ENCODE peak calls at places on chromosomes 6 and 20, in four cellular contexts. B is H1, V is K562, C is GM12878. U is an unnamed sample.

GRCh38 chr6:24644377-24644776 is 1.6 kb downstream of the KIAA0319 start:
- DNase-seq in V (no peak), C (no peak), B (no peak), U (no peak)

GRCh38 chr20:52306477-52306876 is 114.9 kb upstream of the ZFP64 start:
- DNase-seq in C (no peak), V (no peak), B (no peak), U (no peak)

GRCh38 chr6:152096863-152097496 is 289.5 kb downstream of the ESR1 start:
- DNase-seq in C (no peak), B (no peak), V (no peak), U (no peak)

GRCh38 chr6:72642435-72642834 is 20.6 kb downstream of the KCNQ5 start:
- DNase-seq in C (no peak), V (no peak), B (no peak), U (no peak)

GRCh38 chr20:21360686-21361085 is 36.6 kb downstream of the NKX2-4 start:
- DNase-seq in B (no peak), C (no peak), V (no peak), U (no peak)

GRCh38 chr6:139135578-139136545 is 982 bp downstream of the HECA start:
- DNase-seq in B (peak), V (peak), C (no peak), U (no peak)

GRCh38 chr6:43987838-43988439 is 139.3 kb downstream of the MRPL14 start:
- DNase-seq in B (no peak), V (no peak), C (no peak), U (no peak)

GRCh38 chr20:11246251-11246775 is 572.5 kb upstream of the JAG1 start:
- DNase-seq in B (no peak), V (no peak), C (no peak), U (no peak)

GRCh38 chr6:37731888-37732287 is 34.2 kb upstream of the MDGA1 start:
- DNase-seq in B (no peak), C (peak), V (peak), U (no peak)

GRCh38 chr6:144063246-144063743 is 32.1 kb downstream of the SF3B5 start:
- DNase-seq in B (no peak), C (no peak), V (peak), U (no peak)

GRCh38 chr6:138724015-138724414 is 49.6 kb upstream of the CCDC28A start:
- DNase-seq in C (no peak), B (no peak), V (no peak), U (peak)

GRCh38 chr6:63802606-63803206 is 167.1 kb downstream of the PHF3 start:
- DNase-seq in V (peak), B (no peak), C (no peak), U (peak)

GRCh38 chr6:39818695-39819094 is 26.5 kb downstream of the DAAM2 start:
- DNase-seq in B (no peak), C (no peak), V (no peak), U (no peak)

GRCh38 chr6:64988148-64988547 is 718.9 kb downstream of the EYS start:
- DNase-seq in B (no peak), C (no peak), V (no peak), U (no peak)

GRCh38 chr6:136979206-136979605 is 57.1 kb downstream of the SLC35D3 start:
- DNase-seq in C (no peak), B (no peak), V (no peak), U (no peak)

GRCh38 chr20:15310361-15310760 is 972.9 kb upstream of the FLRT3 start:
- DNase-seq in C (no peak), V (no peak), B (no peak), U (no peak)

GRCh38 chr6:16420715-16421461 is 182.5 kb downstream of the GMPR start:
- DNase-seq in V (no peak), C (peak), B (no peak), U (no peak)

GRCh38 chr6:29750709-29751108 is 27.5 kb downstream of the HLA-F start:
- DNase-seq in C (no peak), V (no peak), B (no peak), U (no peak)

GRCh38 chr6:29746846-29747687 is 23.8 kb downstream of the HLA-F start:
- DNase-seq in B (no peak), V (no peak), C (no peak), U (no peak)

GRCh38 chr6:29747688-29748250 is 24.5 kb downstream of the HLA-F start:
- DNase-seq in B (no peak), V (no peak), C (no peak), U (no peak)

GRCh38 chr6:29749668-29750067 is 26.4 kb downstream of the HLA-F start:
- DNase-seq in B (no peak), V (no peak), C (no peak), U (no peak)

DNA sequence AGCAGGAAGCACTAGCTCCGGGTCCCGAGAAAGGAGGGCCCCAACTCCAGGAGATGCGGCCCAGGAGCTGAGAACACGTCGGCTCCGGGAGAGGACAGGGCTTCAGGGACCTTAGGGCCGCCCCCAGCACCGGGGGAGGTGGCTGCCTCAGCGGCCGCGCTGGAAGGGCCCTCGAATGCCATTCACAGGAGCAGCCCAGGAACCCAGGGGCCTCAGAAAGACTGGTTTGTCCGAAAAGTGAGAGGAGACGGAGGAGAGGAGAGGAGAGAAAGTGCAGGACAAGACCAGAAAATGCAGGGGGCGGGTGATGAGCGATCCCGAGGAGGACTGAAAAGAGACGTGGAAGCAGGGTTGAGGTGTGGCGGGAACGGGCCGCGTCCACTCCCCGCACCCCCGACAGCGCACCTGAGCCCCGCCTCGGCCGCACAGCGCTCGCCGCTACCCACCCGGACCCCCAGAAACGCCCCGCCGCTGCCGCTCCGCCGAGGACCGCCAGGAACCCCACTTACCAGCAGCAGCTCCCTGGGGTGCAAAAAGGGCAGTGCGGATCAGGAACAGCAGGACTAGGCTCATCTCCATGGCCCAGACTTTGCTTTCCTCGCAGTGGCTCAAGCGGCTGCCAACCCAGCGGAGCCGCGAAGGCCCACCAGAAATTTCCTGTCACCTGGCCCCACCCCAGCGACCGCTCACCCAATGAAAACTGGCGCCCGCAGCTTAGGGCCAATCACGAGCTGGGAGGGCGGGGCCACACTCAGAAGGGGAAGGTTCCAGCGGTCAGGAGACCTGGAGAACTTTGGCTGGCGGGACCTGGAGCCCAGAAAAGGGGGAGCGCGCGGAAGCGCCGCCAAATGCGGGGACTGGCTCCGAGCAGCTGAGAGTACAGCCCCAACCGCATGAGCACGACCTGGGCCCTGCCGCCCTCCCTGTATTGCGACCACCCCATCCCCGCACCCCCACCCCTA is 25.4 kb downstream of the HLA-F start:
- DNase-seq in B (peak), C (no peak), V (peak), U (peak)
- TF ChIP-seq SP1 in B (peak), C (peak), V (peak), U (no peak)

GRCh38 chr20:35042268-35042667 is 50.3 kb downstream of the TRPC4AP start:
- DNase-seq in C (no peak), B (no peak), V (no peak), U (no peak)
- TF ChIP-seq CHD2 in C (no peak), B (no peak), V (no peak), U (no peak)

GRCh38 chr20:8043687-8044278 is 24.2 kb upstream of the TMX4 start:
- DNase-seq in C (no peak), B (no peak), V (peak), U (peak)
- TF ChIP-seq SP1 in C (no peak), B (no peak), V (no peak), U (no peak)

DNA sequence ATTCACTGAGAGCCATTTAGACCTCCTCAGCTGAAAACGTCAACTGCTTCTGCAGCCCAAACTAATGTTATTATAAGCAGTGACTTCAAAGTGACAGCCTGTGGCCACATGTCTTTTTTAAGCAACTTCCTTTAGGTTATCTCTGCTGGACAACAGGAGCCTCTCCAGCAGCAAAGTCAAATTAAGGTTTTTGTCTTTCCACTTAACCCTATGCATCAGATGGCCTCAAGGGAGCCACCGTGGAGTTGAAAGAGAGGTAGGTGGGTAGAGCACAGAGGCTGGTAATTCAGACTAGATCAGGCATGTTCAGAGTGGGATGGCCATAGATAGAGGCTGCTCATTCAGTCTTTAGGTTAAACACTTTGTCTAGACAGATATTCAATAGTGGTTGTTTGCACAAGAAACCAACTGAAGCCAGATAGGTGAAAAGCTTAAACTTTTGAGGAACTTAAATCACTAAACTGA is 300.6 kb upstream of the ECI2 start:
- DNase-seq in B (no peak), C (no peak), V (no peak), U (no peak)
- TF ChIP-seq CHD2 in B (no peak), C (no peak), V (no peak), U (no peak)

GRCh38 chr6:115847671-115848070 is 213.0 kb downstream of the FRK start:
- DNase-seq in B (no peak), V (no peak), C (no peak), U (no peak)
- TF ChIP-seq SP1 in B (no peak), V (no peak), C (no peak), U (no peak)